ENCODE peak calls at places on chromosomes 4 and X, in seven cellular contexts. N, T, F, Q, L, O and V are unnamed samples.

GRCh38 chr4:20838476-20838875 is 138.2 kb downstream of the PACRGL start:
- DNase-seq in N (no peak), Q (no peak), T (no peak), O (no peak), F (no peak), L (no peak), V (no peak)

GRCh38 chrX:69539437-69539836 is 35.3 kb downstream of the NALF2 start:
- DNase-seq in N (no peak), F (no peak), L (no peak), T (no peak), Q (peak), O (no peak), V (no peak)

GRCh38 chr4:17690898-17691297 is 76.5 kb downstream of the MED28 start:
- DNase-seq in N (no peak), T (no peak), F (no peak), O (no peak), L (no peak), Q (no peak), V (no peak)

GRCh38 chrX:10022580-10023245 is 55.6 kb downstream of the CLDN34 start:
- DNase-seq in Q (peak), O (no peak), F (no peak), L (no peak), T (peak), N (no peak), V (no peak)

GRCh38 chr4:92234393-92235176 is 69.2 kb upstream of the GRID2 start:
- DNase-seq in L (no peak), Q (no peak), O (no peak), T (no peak), N (no peak), F (peak), V (no peak)

GRCh38 chrX:50107470-50107869 is 93.3 kb downstream of the AKAP4 start:
- DNase-seq in Q (no peak), L (no peak), T (no peak), O (no peak), F (no peak), N (no peak), V (no peak)

GRCh38 chrX:1086444-1087409 is 125.7 kb downstream of the CRLF2 start:
- DNase-seq in T (no peak), O (no peak), N (no peak), L (no peak), Q (no peak), F (no peak), V (no peak)

GRCh38 chrX:56738670-56739069 is 9.6 kb downstream of the NBDY start:
- DNase-seq in F (no peak), N (no peak), T (no peak), L (no peak), Q (no peak), O (no peak), V (no peak)

GRCh38 chr4:8674311-8674885 is 81.8 kb downstream of the CPZ start:
- DNase-seq in Q (no peak), F (no peak), N (no peak), O (no peak), L (peak), T (no peak), V (no peak)

GRCh38 chr4:141247430-141247780 is 26.7 kb downstream of the ZNF330 start:
- DNase-seq in N (no peak), O (no peak), Q (no peak), T (no peak), L (no peak), F (no peak), V (no peak)

GRCh38 chr4:87669373-87669772 is 19.3 kb downstream of the DMP1 start:
- DNase-seq in O (no peak), F (no peak), N (no peak), L (no peak), Q (no peak), T (no peak), V (no peak)

GRCh38 chr4:21888195-21888976 is 60.2 kb downstream of the KCNIP4 start:
- DNase-seq in F (peak), N (no peak), O (no peak), Q (no peak), L (no peak), T (no peak), V (no peak)

GRCh38 chrX:148593987-148594386 is 93.6 kb downstream of the AFF2 start:
- DNase-seq in N (no peak), T (no peak), O (no peak), L (no peak), Q (no peak), F (no peak), V (no peak)

GRCh38 chr4:182216005-182216404 is 27.2 kb upstream of the TENM3 start:
- DNase-seq in O (no peak), L (no peak), N (no peak), T (no peak), F (no peak), Q (no peak), V (no peak)

GRCh38 chrX:123184199-123184857 is at the start of gene GRIA3:
- DNase-seq in O (no peak), Q (no peak), T (no peak), F (no peak), L (no peak), N (no peak), V (no peak)

GRCh38 chr4:73187325-73187724 is 71.3 kb downstream of the ANKRD17 start:
- DNase-seq in T (no peak), Q (no peak), O (no peak), N (no peak), F (no peak), L (no peak), V (no peak)

GRCh38 chr4:160523236-160523635 is 1420.4 kb downstream of the RAPGEF2 start:
- DNase-seq in L (no peak), Q (no peak), N (no peak), T (no peak), F (no peak), O (no peak), V (no peak)

GRCh38 chrX:133685806-133686205 is 270.5 kb upstream of the GPC4 start:
- DNase-seq in F (no peak), L (no peak), O (no peak), T (no peak), Q (no peak), N (no peak), V (no peak)

GRCh38 chr4:186685744-186686143 is 37.9 kb downstream of the FAT1 start:
- DNase-seq in T (no peak), F (peak), Q (no peak), O (no peak), N (no peak), L (no peak), V (no peak)

GRCh38 chrX:27728291-27728690 is 79.5 kb upstream of the MAGEB10 start:
- DNase-seq in L (no peak), T (no peak), Q (no peak), N (no peak), O (no peak), F (no peak), V (no peak)

GRCh38 chr4:153269223-153269990 is 65.2 kb downstream of the TRIM2 start:
- DNase-seq in O (no peak), T (no peak), L (no peak), F (no peak), Q (no peak), N (no peak), V (no peak)

GRCh38 chr4:79445371-79445781 is 37.3 kb upstream of the GK2 start:
- DNase-seq in N (no peak), F (no peak), Q (no peak), O (no peak), T (no peak), L (no peak), V (no peak)

GRCh38 chr4:76952631-76953587 is 3.4 kb downstream of the SEPTIN11 start:
- DNase-seq in Q (no peak), T (no peak), L (no peak), F (no peak), N (no peak), O (no peak), V (no peak)

GRCh38 chr4:151468715-151469696 is 60.0 kb downstream of the FHIP1A start:
- DNase-seq in O (no peak), F (no peak), T (no peak), N (no peak), Q (no peak), L (no peak), V (no peak)

GRCh38 chr4:40065010-40065409 is 8.4 kb downstream of the N4BP2 start:
- DNase-seq in O (no peak), N (no peak), L (no peak), T (no peak), Q (peak), F (no peak), V (no peak)

GRCh38 chr4:38131371-38132139 is 171.4 kb downstream of the PTTG2 start:
- DNase-seq in Q (no peak), L (no peak), T (no peak), N (no peak), O (no peak), F (no peak), V (no peak)

GRCh38 chr4:18020145-18020670 is 1.3 kb downstream of the LCORL start:
- DNase-seq in O (no peak), N (no peak), L (no peak), Q (no peak), T (no peak), F (no peak), V (no peak)

GRCh38 chr4:150381026-150381425 is 200.9 kb upstream of the MAB21L2 start:
- DNase-seq in N (no peak), T (no peak), L (no peak), F (no peak), O (no peak), Q (no peak), V (no peak)

GRCh38 chr4:20711335-20711734 is 11.1 kb downstream of the PACRGL start:
- DNase-seq in F (no peak), Q (no peak), N (no peak), O (no peak), L (no peak), T (no peak), V (no peak)

GRCh38 chr4:95122001-95122400 is 364.2 kb downstream of the BMPR1B start:
- DNase-seq in T (no peak), L (no peak), O (no peak), Q (no peak), N (no peak), F (no peak), V (no peak)

GRCh38 chr4:137749466-137749865 is 217.2 kb upstream of the PCDH18 start:
- DNase-seq in O (no peak), L (no peak), Q (no peak), N (no peak), F (no peak), T (no peak), V (no peak)

GRCh38 chr4:164116286-164116685 is 621.8 kb downstream of the TMA16 start:
- DNase-seq in N (no peak), L (no peak), F (no peak), O (no peak), T (no peak), Q (no peak), V (no peak)

GRCh38 chr4:146158036-146158745 is 17.3 kb upstream of the LSM6 start:
- DNase-seq in F (no peak), N (no peak), T (no peak), Q (no peak), O (no peak), L (no peak), V (no peak)

GRCh38 chr4:71110499-71110898 is 117.0 kb downstream of the DCK start:
- DNase-seq in Q (no peak), F (no peak), N (no peak), T (no peak), O (no peak), L (no peak), V (no peak)

GRCh38 chr4:71107732-71108131 is 114.3 kb downstream of the DCK start:
- DNase-seq in T (no peak), O (no peak), N (no peak), Q (no peak), L (no peak), F (no peak), V (no peak)

GRCh38 chr4:71113294-71113693 is 119.8 kb downstream of the DCK start:
- DNase-seq in Q (no peak), F (no peak), T (no peak), N (no peak), L (no peak), O (no peak), V (no peak)
- TF ChIP-seq CTCF in Q (no peak), F (no peak), T (no peak), N (no peak), L (no peak), O (no peak), V (no peak)

GRCh38 chrX:153968255-153968654 is 3.4 kb downstream of the HCFC1 start:
- DNase-seq in Q (no peak), O (no peak), F (no peak), N (no peak), L (no peak), T (no peak), V (no peak)

GRCh38 chrX:153967536-153968214 is 3.9 kb downstream of the HCFC1 start:
- DNase-seq in Q (no peak), F (no peak), O (no peak), N (no peak), L (no peak), T (no peak), V (peak)

GRCh38 chrX:153969904-153970397 is 1.7 kb downstream of the HCFC1 start:
- DNase-seq in N (no peak), F (no peak), L (peak), O (no peak), T (no peak), Q (peak), V (no peak)

GRCh38 chrX:153969125-153969903 is 2.3 kb downstream of the HCFC1 start:
- DNase-seq in N (no peak), L (no peak), Q (no peak), T (no peak), F (no peak), O (no peak), V (no peak)

DNA sequence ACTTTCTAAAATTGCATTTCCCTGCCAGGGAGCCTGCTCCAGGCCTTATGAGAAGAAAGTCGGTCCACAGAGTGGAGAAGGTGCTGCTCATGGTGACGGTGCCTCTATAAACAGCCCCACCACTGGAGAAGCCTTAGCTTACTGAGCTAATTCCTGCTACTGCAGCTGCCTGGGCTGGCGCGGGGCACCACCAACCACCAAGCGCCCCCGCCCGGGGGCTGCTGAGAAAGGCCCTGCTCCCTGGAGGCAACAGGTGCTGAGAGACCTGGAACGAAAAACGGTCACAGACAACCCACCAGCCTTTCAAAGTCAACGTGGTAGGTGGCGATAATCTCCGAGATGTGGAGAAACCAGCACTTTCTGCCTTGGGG is 2.9 kb downstream of the HCFC1 start:
- DNase-seq in O (no peak), Q (no peak), L (no peak), F (no peak), T (peak), N (no peak), V (no peak)
- TF ChIP-seq CTCF in O (no peak), Q (no peak), L (no peak), F (no peak), T (no peak), N (no peak), V (no peak)

DNA sequence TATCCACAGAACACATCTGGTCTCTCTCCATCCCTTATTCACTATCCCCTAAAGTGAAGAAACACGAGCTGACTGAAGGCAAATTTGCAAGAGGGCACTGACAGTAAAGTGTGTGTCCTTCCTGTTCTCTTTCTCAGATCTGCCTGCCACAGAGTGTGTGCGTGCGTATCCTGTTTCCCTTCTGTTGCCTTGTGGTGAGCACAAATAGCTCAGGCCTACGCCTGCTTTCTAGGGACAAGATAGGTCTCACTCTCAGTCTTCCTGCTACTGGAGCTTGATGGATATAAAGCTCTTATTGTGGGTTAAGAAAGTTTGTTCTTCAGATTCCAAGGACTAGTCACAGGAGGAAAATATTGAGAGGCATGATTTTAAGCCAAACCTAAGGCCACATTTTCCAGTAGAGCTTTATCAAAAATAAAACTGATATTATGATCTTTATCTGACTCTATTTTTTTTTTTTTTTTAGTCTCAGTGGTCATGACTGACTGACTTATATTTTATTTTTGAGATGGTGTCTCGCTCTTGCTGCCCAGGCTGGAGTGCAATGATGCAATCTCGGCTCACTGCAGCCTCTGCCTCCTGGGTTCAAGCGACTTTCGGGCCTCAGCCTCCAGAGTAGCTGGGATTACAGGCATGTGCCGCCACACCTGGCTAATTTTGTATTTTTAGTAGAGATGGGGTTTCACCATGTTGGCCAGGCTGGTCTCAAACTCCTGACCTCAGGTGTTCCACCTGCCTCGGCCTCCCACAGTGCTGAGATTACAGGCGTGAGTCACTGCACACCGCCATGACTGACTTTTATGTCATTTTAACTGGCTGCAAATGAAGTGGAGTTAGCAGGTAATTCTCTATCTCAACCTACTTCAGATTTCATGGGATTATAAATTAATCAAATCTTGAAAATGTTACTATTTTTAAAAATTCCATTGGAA is 140.3 kb upstream of the SH3RF1 start:
- DNase-seq in O (no peak), T (no peak), L (no peak), N (no peak), F (peak), Q (no peak), V (no peak)
- TF ChIP-seq CTCF in O (no peak), T (no peak), L (no peak), N (no peak), F (no peak), Q (no peak), V (no peak)

DNA sequence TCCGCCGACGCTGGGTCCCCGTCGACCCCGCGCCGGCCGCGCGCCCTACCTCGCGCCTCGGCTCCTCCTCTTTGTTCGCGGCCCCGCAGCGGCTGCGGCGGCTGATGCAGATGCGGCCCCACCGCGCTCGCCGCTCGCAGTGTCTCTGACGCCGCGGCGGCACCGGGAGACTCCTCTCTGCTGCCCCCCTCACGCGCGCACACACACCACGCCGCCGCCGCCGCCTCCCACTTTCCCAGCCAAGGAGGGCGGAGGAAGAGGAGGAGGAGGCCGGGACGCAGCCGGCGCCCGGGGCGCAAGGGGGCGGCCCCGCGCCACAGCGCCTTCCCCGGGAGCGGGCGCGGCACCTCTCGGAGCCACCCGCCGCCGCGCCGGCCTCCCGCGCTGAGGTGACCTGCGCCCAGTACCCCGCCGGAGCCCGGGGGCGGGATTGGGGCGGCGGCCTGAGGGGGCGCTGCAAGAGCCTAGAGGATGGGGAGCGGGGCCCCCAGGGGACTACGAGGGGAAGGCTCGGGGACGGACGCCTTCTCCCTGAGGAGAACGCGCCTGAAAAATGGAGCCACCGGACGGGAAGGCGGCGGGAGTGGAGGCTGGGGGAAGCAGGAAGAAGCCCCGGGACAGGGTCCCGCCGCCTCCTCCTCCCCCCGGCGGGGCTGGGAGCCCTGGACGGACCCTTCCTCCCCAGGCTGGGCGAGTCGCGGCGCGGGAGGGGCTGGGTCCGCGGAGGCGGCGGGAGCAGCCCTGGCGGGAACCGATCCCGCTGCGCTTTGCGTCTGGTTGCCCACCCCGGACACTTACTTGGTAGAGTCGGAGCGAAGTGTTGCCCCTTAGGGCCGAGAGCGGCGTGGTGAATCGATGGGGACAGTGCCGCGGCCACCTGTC is at the start of gene SH3RF1:
- DNase-seq in Q (peak), O (peak), L (peak), F (no peak), N (peak), T (peak), V (peak)
- TF ChIP-seq CTCF in Q (no peak), O (peak), L (peak), F (peak), N (no peak), T (peak), V (no peak)

GRCh38 chr4:147799986-147800555 is 68.2 kb downstream of the ARHGAP10 start:
- DNase-seq in O (no peak), Q (no peak), N (no peak), T (no peak), F (no peak), L (no peak), V (no peak)
- TF ChIP-seq CTCF in O (no peak), Q (no peak), N (no peak), T (no peak), F (no peak), L (no peak), V (no peak)

DNA sequence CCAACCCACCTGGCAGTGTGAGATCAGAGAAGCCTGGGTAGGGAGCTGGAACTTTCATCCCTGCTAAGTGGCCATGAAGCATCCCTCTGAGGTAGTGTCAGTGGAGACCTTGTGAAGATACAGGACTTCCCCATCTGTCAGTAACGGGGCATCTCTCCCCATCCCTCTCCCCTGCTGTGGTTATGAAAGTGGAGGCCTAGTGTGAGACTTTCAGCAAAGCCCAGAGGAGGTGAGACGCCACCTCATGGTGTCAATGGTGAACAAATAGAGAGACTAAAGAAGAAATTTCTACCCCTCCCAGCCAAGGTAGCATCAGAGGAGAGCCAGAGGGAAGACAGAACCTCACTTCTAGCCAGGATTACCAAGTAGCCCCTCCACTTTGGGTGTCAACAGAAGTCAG is 150.2 kb downstream of the VEGFC start:
- DNase-seq in L (no peak), T (no peak), Q (no peak), F (no peak), O (no peak), N (no peak), V (no peak)
- TF ChIP-seq CTCF in L (no peak), T (no peak), Q (no peak), F (no peak), O (no peak), N (no peak), V (no peak)

GRCh38 chr4:3705236-3705987 is 60.8 kb upstream of the ADRA2C start:
- DNase-seq in N (no peak), L (peak), T (no peak), F (no peak), O (peak), Q (no peak), V (no peak)

GRCh38 chr4:3706111-3706511 is 60.1 kb upstream of the ADRA2C start:
- DNase-seq in T (no peak), O (peak), L (no peak), N (no peak), Q (no peak), F (no peak), V (no peak)

GRCh38 chr4:3707423-3708102 is 58.6 kb upstream of the ADRA2C start:
- DNase-seq in T (no peak), N (no peak), L (no peak), F (no peak), Q (no peak), O (no peak), V (no peak)

GRCh38 chr4:3708103-3708510 is 58.1 kb upstream of the ADRA2C start:
- DNase-seq in F (peak), L (peak), O (peak), T (no peak), Q (no peak), N (no peak), V (no peak)

GRCh38 chr4:3706565-3707422 is 59.4 kb upstream of the ADRA2C start:
- DNase-seq in O (peak), F (no peak), Q (no peak), N (no peak), L (no peak), T (no peak), V (no peak)
- TF ChIP-seq CTCF in O (no peak), F (no peak), Q (no peak), N (no peak), L (no peak), T (no peak), V (no peak)